ENCODE peak calls at places on chromosomes 12 and 14, in six cellular contexts. I is CD4-positive, alpha-beta T cell; S is AG10803; C is breast epithelium; H is epithelial cell of esophagus; J is dorsolateral prefrontal cortex. A is an unnamed sample.
A peak's percentile ranks its signal among the peaks of the same experiment; 100 is the strongest.

GRCh38 chr14:57435923-57436322 is 45.5 kb downstream of the NAA30 start:
- DNase-seq in C (no peak), H (no peak), S (no peak), I (no peak), J (no peak), A (no peak)

GRCh38 chr12:98110516-98110915 is 404.9 kb upstream of the TMPO start:
- DNase-seq in C (no peak), J (no peak), I (no peak), H (no peak), S (no peak), A (no peak)

GRCh38 chr14:36975834-36976233 is 196.6 kb downstream of the SLC25A21 start:
- DNase-seq in I (no peak), H (peak; percentile 62), J (no peak), C (no peak), S (no peak), A (no peak)

GRCh38 chr14:89417111-89417468 is at the start of gene FOXN3:
- DNase-seq in S (peak; percentile 88), I (peak; percentile 72), C (peak; percentile 90), J (peak; percentile 83), H (peak; percentile 93), A (peak; percentile 75)

GRCh38 chr14:77040995-77041744 is 12.7 kb upstream of the IRF2BPL start:
- DNase-seq in I (no peak), J (no peak), S (no peak), H (no peak), C (no peak), A (no peak)

GRCh38 chr12:120979220-120979861 is 998 bp downstream of the HNF1A start:
- DNase-seq in C (no peak), J (no peak), H (no peak), I (no peak), S (no peak), A (no peak)

GRCh38 chr12:108634225-108634795 is 616 bp upstream of the SELPLG start:
- DNase-seq in C (no peak), H (no peak), S (no peak), I (no peak), J (no peak), A (no peak)

GRCh38 chr12:120597861-120598260 is 16.7 kb upstream of the POP5 start:
- DNase-seq in H (no peak), I (no peak), J (no peak), C (no peak), S (no peak), A (no peak)

GRCh38 chr12:124594851-124595250 is 27.4 kb upstream of the NCOR2 start:
- DNase-seq in C (no peak), I (no peak), J (no peak), H (no peak), S (no peak), A (no peak)

GRCh38 chr12:55996715-55997534 is at the start of gene SUOX:
- DNase-seq in C (peak; percentile 97), J (peak; percentile 98), I (no peak), S (peak; percentile 96), H (peak; percentile 94), A (peak; percentile 82)

GRCh38 chr14:71382315-71382714 is 475.1 kb downstream of the PCNX1 start:
- DNase-seq in C (no peak), H (no peak), I (no peak), S (no peak), J (no peak), A (no peak)

GRCh38 chr12:123064885-123065619 is 84.6 kb downstream of the ARL6IP4 start:
- DNase-seq in H (no peak), I (no peak), S (no peak), C (no peak), J (no peak), A (no peak)

GRCh38 chr14:94081386-94081820 is 293 bp downstream of the IFI27L1 start:
- DNase-seq in C (no peak), I (no peak), J (no peak), H (peak; percentile 54), S (no peak), A (no peak)

GRCh38 chr12:79517363-79517762 is 173.4 kb downstream of the PAWR start:
- DNase-seq in S (no peak), J (no peak), I (no peak), C (no peak), H (no peak), A (no peak)

GRCh38 chr12:103423061-103423473 is 72.7 kb downstream of the C12orf42 start:
- DNase-seq in H (no peak), S (no peak), I (no peak), C (no peak), J (no peak), A (no peak)

GRCh38 chr14:64943981-64944520 is 1.5 kb upstream of the GPX2 start:
- DNase-seq in I (no peak), S (no peak), J (no peak), C (no peak), H (no peak), A (no peak)

GRCh38 chr12:98754095-98754494 is 109.0 kb downstream of the APAF1 start:
- DNase-seq in H (peak; percentile 70), S (peak; percentile 51), I (no peak), C (no peak), J (peak; percentile 74), A (no peak)

GRCh38 chr14:51877807-51878206 is 17.4 kb downstream of the GNG2 start:
- DNase-seq in C (no peak), J (no peak), H (no peak), S (no peak), I (no peak), A (no peak)

GRCh38 chr14:101477648-101478047 is 83.6 kb upstream of the DIO3 start:
- DNase-seq in H (peak; percentile 51), I (no peak), C (no peak), S (no peak), J (no peak), A (no peak)

GRCh38 chr12:56300644-56301464 is 724 bp upstream of the CS start:
- DNase-seq in H (no peak), I (no peak), J (no peak), S (no peak), C (no peak), A (peak; percentile 42)

GRCh38 chr12:88575361-88575959 is 4.8 kb downstream of the KITLG start:
- DNase-seq in I (no peak), S (no peak), J (no peak), C (no peak), H (no peak), A (no peak)

GRCh38 chr14:84527706-84528105 is 1002.2 kb upstream of the FLRT2 start:
- DNase-seq in H (no peak), J (no peak), I (no peak), C (no peak), S (no peak), A (no peak)

DNA sequence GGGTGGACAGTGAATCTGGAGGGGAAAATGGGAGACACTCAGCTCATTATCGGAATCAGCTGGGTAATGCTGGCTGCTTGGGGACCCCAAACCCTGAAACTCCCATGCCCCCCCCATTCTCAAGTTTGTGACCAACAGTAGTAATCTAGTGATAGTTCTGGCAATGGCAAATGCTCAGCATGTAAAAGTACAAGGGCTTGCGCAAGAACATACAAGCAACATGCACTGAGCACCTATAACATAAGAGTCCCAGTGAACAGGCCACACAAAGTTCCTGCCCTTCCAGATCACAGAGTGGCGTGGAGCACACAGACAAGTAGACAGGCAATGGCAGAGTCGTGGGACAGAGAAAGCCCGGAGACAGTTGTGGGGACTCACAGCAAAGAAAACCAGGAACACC is 407.9 kb downstream of the MED13L start:
- DNase-seq in H (no peak), J (no peak), S (no peak), I (no peak), C (no peak), A (no peak)
- TF ChIP-seq CTCF in H (no peak), J (no peak), S (no peak), I (no peak), C (no peak), A (no peak)

GRCh38 chr14:45284802-45285201 is 31.8 kb upstream of the MIS18BP1 start:
- DNase-seq in J (no peak), H (no peak), I (no peak), C (no peak), S (no peak), A (no peak)
- TF ChIP-seq CTCF in J (peak; percentile 13), H (no peak), I (no peak), C (no peak), S (no peak), A (no peak)

GRCh38 chr12:54139030-54139429 is 49.8 kb downstream of the SMUG1 start:
- DNase-seq in H (no peak), I (no peak), C (no peak), J (no peak), S (no peak), A (no peak)

GRCh38 chr12:54136844-54137580 is 51.8 kb downstream of the SMUG1 start:
- DNase-seq in S (peak; percentile 76), J (no peak), I (no peak), C (no peak), H (no peak), A (no peak)

GRCh38 chr12:54140958-54141388 is 47.8 kb downstream of the SMUG1 start:
- DNase-seq in S (peak; percentile 84), J (no peak), C (no peak), I (no peak), H (no peak), A (no peak)

GRCh38 chr12:54135621-54136027 is 53.2 kb downstream of the SMUG1 start:
- DNase-seq in I (no peak), C (no peak), J (no peak), S (peak; percentile 57), H (no peak), A (no peak)

DNA sequence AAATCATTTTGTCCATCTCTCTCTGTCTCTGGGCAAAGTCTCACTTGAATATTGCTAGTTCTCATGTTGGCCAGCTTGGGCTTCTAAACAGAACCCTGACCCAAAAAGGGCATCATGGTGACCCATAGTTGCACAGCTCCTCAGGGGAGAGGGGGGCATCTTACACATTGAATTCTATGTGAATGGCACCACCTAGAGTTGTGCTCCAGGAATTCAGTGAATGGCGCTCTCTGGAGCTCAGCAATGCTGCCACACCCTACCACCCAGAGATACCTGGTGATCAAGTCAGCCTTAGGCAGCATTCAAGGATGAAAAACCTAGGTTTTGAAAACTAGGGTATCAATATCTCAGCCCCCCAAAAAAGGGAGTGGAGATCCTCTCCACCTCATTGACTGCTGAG is 50.6 kb downstream of the SMUG1 start:
- DNase-seq in C (no peak), H (no peak), S (no peak), J (no peak), I (no peak), A (no peak)
- TF ChIP-seq CTCF in C (no peak), H (no peak), S (no peak), J (no peak), I (no peak), A (no peak)

DNA sequence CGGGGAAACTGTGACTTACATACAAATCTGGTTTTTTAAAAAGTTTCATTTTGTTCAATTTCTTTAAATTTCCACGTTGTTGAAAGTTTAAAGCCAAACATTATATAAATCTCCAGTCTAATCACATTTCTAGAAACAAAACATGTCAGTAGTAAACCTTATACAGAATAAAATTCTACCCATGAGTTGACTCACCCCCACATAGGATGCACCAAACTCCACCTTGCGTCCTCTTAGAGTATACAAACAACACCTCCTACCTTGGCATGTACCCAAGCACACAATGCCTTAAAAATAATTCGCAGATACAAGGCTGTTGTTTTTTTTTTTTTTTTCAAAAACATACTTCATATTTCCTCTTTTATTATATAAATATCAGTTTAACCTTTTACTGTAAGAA is 3.4 kb downstream of the FBXL14 start:
- DNase-seq in J (no peak), S (no peak), H (peak; percentile 78), I (peak; percentile 39), C (no peak), A (no peak)
- TF ChIP-seq CTCF in J (peak; percentile 14), S (peak; percentile 28), H (peak; percentile 43), I (peak; percentile 42), C (no peak), A (no peak)